ENCODE peak calls at places on chromosomes 2 and 18, in nine cellular contexts. W is CD4-positive, alpha-beta T cell; T is CD8-positive, alpha-beta T cell; E is GM23338; S is SJSA1; B is stomach; H is transverse colon; X is K562; Y is substantia nigra. V is an unnamed sample.

GRCh38 chr2:71886241-71886640 is 261.4 kb downstream of the CYP26B1 start:
- DNase-seq in X (no peak), E (no peak), S (no peak), T (no peak), Y (no peak), H (no peak), W (no peak), B (no peak), V (no peak)

GRCh38 chr18:32975501-32975900 is 202.7 kb upstream of the KLHL14 start:
- DNase-seq in E (no peak), B (no peak), W (no peak), Y (no peak), X (no peak), H (no peak), T (no peak), S (no peak), V (no peak)

GRCh38 chr2:131584940-131585339 is 57.3 kb downstream of the CCDC74A start:
- DNase-seq in B (no peak), H (no peak), S (no peak), E (no peak), X (no peak), W (no peak), Y (no peak), T (no peak), V (no peak)

GRCh38 chr2:223109341-223109740 is 57.4 kb downstream of the KCNE4 start:
- DNase-seq in E (no peak), Y (no peak), T (no peak), X (no peak), W (no peak), B (no peak), H (no peak), S (peak), V (no peak)

GRCh38 chr2:132430895-132431294 is 14.3 kb downstream of the GPR39 start:
- DNase-seq in E (no peak), X (no peak), W (no peak), Y (no peak), T (no peak), B (no peak), S (no peak), H (no peak), V (no peak)

GRCh38 chr2:2528801-2529200 is 197.7 kb upstream of the MYT1L start:
- DNase-seq in H (no peak), T (no peak), X (no peak), Y (no peak), B (no peak), S (no peak), W (no peak), E (no peak), V (no peak)

GRCh38 chr2:162070228-162070918 is 3.6 kb downstream of the DPP4 start:
- DNase-seq in E (no peak), W (no peak), X (no peak), T (no peak), Y (no peak), H (no peak), B (no peak), S (no peak), V (no peak)

GRCh38 chr2:142834003-142834402 is 43.5 kb upstream of the KYNU start:
- DNase-seq in X (no peak), E (no peak), H (no peak), S (peak), T (no peak), W (no peak), B (no peak), Y (no peak), V (peak)

GRCh38 chr2:74201596-74201995 is 3.2 kb downstream of the MTHFD2 start:
- DNase-seq in S (no peak), E (no peak), H (no peak), B (no peak), T (no peak), W (no peak), Y (no peak), X (no peak), V (no peak)

GRCh38 chr2:209974566-209974965 is 27.9 kb upstream of the RPE start:
- DNase-seq in X (no peak), Y (no peak), B (no peak), W (no peak), H (no peak), S (no peak), T (no peak), E (no peak), V (no peak)

GRCh38 chr2:176126929-176127768 is 2.4 kb upstream of the HOXD8 start:
- DNase-seq in X (peak), T (peak), Y (peak), W (peak), H (peak), S (peak), E (peak), B (peak), V (peak)

GRCh38 chr2:42045956-42046748 is 1.7 kb upstream of the PKDCC start:
- DNase-seq in X (peak), T (no peak), W (no peak), S (peak), B (no peak), Y (no peak), E (no peak), H (no peak), V (peak)

GRCh38 chr2:199456383-199457146 is 1.2 kb downstream of the SATB2 start:
- DNase-seq in E (no peak), H (no peak), Y (no peak), X (no peak), B (no peak), S (peak), T (no peak), W (no peak), V (no peak)

GRCh38 chr2:177670791-177671528 is 278.4 kb downstream of the AGPS start:
- DNase-seq in B (no peak), W (no peak), E (peak), T (no peak), X (no peak), S (peak), H (no peak), Y (no peak), V (no peak)

GRCh38 chr2:48414640-48414979 is 115.3 kb upstream of the STON1 start:
- DNase-seq in W (no peak), T (no peak), B (no peak), X (no peak), S (no peak), H (no peak), Y (no peak), E (no peak), V (no peak)

GRCh38 chr2:51000849-51001617 is 30.9 kb downstream of the NRXN1 start:
- DNase-seq in B (no peak), S (no peak), E (peak), Y (peak), X (no peak), H (no peak), W (no peak), T (no peak), V (no peak)

GRCh38 chr2:135744761-135745314 is 3.2 kb downstream of the UBXN4 start:
- DNase-seq in H (no peak), T (no peak), X (peak), W (no peak), E (peak), S (peak), B (no peak), Y (no peak), V (peak)

GRCh38 chr2:24111407-24111861 is 11.7 kb downstream of the PFN4 start:
- DNase-seq in X (no peak), T (no peak), S (no peak), B (no peak), H (no peak), E (no peak), W (no peak), Y (no peak), V (no peak)

GRCh38 chr2:161238559-161239415 is 69.4 kb upstream of the PSMD14 start:
- DNase-seq in W (peak), Y (peak), H (peak), X (no peak), B (peak), S (peak), T (peak), E (peak), V (peak)

GRCh38 chr2:86788172-86788571 is 2.5 kb downstream of the CD8A start:
- DNase-seq in S (no peak), B (peak), T (no peak), X (no peak), H (no peak), W (no peak), Y (peak), E (no peak), V (no peak)

GRCh38 chr2:176132397-176133086 is 3.0 kb downstream of the HOXD8 start:
- DNase-seq in E (no peak), S (no peak), B (no peak), H (no peak), W (no peak), T (no peak), X (no peak), Y (no peak), V (no peak)

GRCh38 chr18:38940863-38941531 is 1375.4 kb upstream of the CELF4 start:
- DNase-seq in W (peak), Y (no peak), B (no peak), T (no peak), S (peak), E (peak), X (no peak), H (no peak), V (no peak)

GRCh38 chr2:63035169-63035568 is 15.5 kb upstream of the OTX1 start:
- DNase-seq in S (no peak), X (no peak), E (no peak), Y (no peak), B (no peak), T (no peak), W (no peak), H (no peak), V (no peak)

GRCh38 chr18:21307578-21307977 is 65.5 kb downstream of the GREB1L start:
- DNase-seq in H (no peak), E (no peak), S (no peak), Y (no peak), T (no peak), X (no peak), B (no peak), W (no peak), V (no peak)

GRCh38 chr2:67500541-67500940 is 103.4 kb downstream of the ETAA1 start:
- DNase-seq in B (no peak), T (no peak), E (no peak), W (no peak), H (no peak), X (no peak), Y (no peak), S (no peak), V (no peak)

GRCh38 chr2:42100696-42101585 is 53.1 kb downstream of the PKDCC start:
- DNase-seq in W (peak), S (peak), E (peak), Y (no peak), T (peak), X (no peak), H (peak), B (peak), V (no peak)

GRCh38 chr2:40955042-40955441 is 503.2 kb upstream of the SLC8A1 start:
- DNase-seq in H (no peak), B (no peak), S (no peak), X (no peak), Y (no peak), W (no peak), E (no peak), T (no peak), V (no peak)

GRCh38 chr2:110869472-110870446 is 137.4 kb downstream of the ACOXL start:
- DNase-seq in W (no peak), E (no peak), Y (no peak), T (no peak), X (no peak), B (no peak), H (peak), S (peak), V (peak)

GRCh38 chr2:85248741-85249524 is 78.9 kb downstream of the TGOLN2 start:
- DNase-seq in X (no peak), Y (no peak), S (peak), B (no peak), H (peak), W (no peak), T (no peak), E (peak), V (peak)

GRCh38 chr2:237445611-237446332 is 31.8 kb upstream of the COL6A3 start:
- DNase-seq in W (no peak), S (no peak), B (no peak), Y (no peak), T (no peak), H (no peak), E (no peak), X (no peak), V (no peak)

GRCh38 chr2:182858671-182859070 is 7.8 kb downstream of the FRZB start:
- DNase-seq in T (no peak), H (no peak), Y (no peak), E (no peak), B (no peak), S (no peak), X (no peak), W (no peak), V (no peak)

GRCh38 chr2:64354857-64355680 is 98.9 kb upstream of the LGALSL start:
- DNase-seq in S (peak), W (no peak), B (no peak), E (no peak), T (no peak), H (no peak), X (peak), Y (no peak), V (peak)

GRCh38 chr2:118269408-118270051 is 181.3 kb downstream of the INSIG2 start:
- DNase-seq in S (no peak), W (no peak), B (no peak), T (no peak), Y (no peak), E (peak), X (peak), H (no peak), V (no peak)

GRCh38 chr2:168107322-168107721 is 140.1 kb downstream of the STK39 start:
- DNase-seq in S (no peak), W (no peak), H (no peak), B (no peak), X (no peak), T (no peak), Y (no peak), E (no peak), V (no peak)

GRCh38 chr18:36441872-36442271 is 144.4 kb downstream of the FHOD3 start:
- DNase-seq in X (no peak), H (no peak), E (no peak), B (no peak), S (peak), Y (no peak), W (no peak), T (no peak), V (peak)
- H3K27ac ChIP-seq in X (no peak), H (peak), E (no peak), B (peak), S (no peak), Y (no peak), W (no peak), T (no peak), V (peak)

GRCh38 chr2:104820126-104820525 is 33.8 kb upstream of the POU3F3 start:
- DNase-seq in X (no peak), S (no peak), H (no peak), B (no peak), E (no peak), Y (no peak), T (no peak), W (no peak), V (no peak)
- H3K27ac ChIP-seq in X (no peak), S (no peak), H (no peak), B (no peak), E (no peak), Y (no peak), T (no peak), W (no peak), V (no peak)

GRCh38 chr2:46999857-47000678 is 84.5 kb upstream of the MCFD2 start:
- DNase-seq in T (no peak), Y (no peak), X (no peak), H (no peak), E (no peak), S (no peak), W (no peak), B (no peak), V (peak)
- H3K27ac ChIP-seq in T (no peak), Y (peak), X (no peak), H (peak), E (no peak), S (no peak), W (no peak), B (peak), V (peak)

GRCh38 chr2:158973511-158973956 is 5.1 kb downstream of the TANC1 start:
- DNase-seq in W (no peak), T (no peak), X (no peak), E (no peak), S (peak), Y (no peak), B (no peak), H (no peak), V (no peak)
- H3K27ac ChIP-seq in W (no peak), T (no peak), X (no peak), E (no peak), S (no peak), Y (peak), B (no peak), H (no peak), V (no peak)

DNA sequence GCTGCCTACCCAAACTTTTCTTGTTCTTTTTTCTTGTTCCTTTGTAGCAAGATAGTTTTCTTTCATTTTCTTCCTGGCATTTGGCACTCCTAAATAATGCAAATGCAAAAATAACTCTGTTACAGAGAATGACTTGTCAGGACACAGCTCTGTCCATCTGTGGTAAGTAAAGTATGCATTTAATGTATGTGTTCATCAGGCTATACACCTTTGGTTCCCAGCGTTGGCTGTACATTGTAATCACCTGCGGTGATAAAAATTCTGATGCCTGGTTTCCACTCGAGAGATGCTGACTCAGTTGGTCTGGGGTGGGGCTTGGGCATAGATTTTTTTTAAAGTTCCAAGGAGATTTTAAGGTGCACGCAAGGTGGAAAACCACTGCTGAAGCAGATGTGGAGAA is at the start of gene SERPINB13:
- DNase-seq in Y (no peak), W (no peak), X (no peak), H (no peak), S (no peak), B (no peak), E (no peak), T (no peak), V (no peak)
- H3K27ac ChIP-seq in Y (no peak), W (no peak), X (no peak), H (no peak), S (no peak), B (no peak), E (no peak), T (no peak), V (no peak)